ENCODE peak calls at places on chromosomes 4 and X, in four cellular contexts. Z is WTC11, O is K562, X is HepG2. K is an unnamed sample.

GRCh38 chrX:114626323-114626722 is 42.4 kb downstream of the HTR2C start:
- DNase-seq in Z (no peak), O (peak), X (peak), K (peak)

GRCh38 chrX:71151366-71151765 is 6.7 kb downstream of the NLGN3 start:
- DNase-seq in Z (no peak), O (no peak), X (no peak), K (no peak)

GRCh38 chr4:108941914-108942379 is 179.1 kb upstream of the ETNPPL start:
- DNase-seq in Z (no peak), O (no peak), X (no peak), K (peak)

GRCh38 chr4:48913346-48913745 is 6.8 kb upstream of the OCIAD2 start:
- DNase-seq in Z (no peak), O (no peak), X (no peak), K (no peak)

GRCh38 chr4:76458829-76459228 is 23.8 kb downstream of the SHROOM3 start:
- DNase-seq in Z (peak), O (no peak), X (no peak), K (peak)

GRCh38 chrX:68146054-68146453 is 287.2 kb downstream of the OPHN1 start:
- DNase-seq in Z (no peak), O (no peak), X (peak), K (peak)

GRCh38 chrX:109840585-109840984 is 107.5 kb upstream of the ACSL4 start:
- DNase-seq in Z (no peak), O (peak), X (peak), K (no peak)

GRCh38 chr4:102503301-102503746 is 2.2 kb downstream of the NFKB1 start:
- DNase-seq in Z (no peak), O (no peak), X (peak), K (no peak)

GRCh38 chrX:123610915-123611314 is 121.9 kb downstream of the THOC2 start:
- DNase-seq in Z (no peak), O (no peak), X (no peak), K (no peak)

GRCh38 chr4:112448211-112448745 is 67.7 kb downstream of the NEUROG2 start:
- DNase-seq in Z (no peak), O (no peak), X (no peak), K (peak)

GRCh38 chr4:32506067-32506466 is 1785.9 kb downstream of the PCDH7 start:
- DNase-seq in Z (no peak), O (no peak), X (no peak), K (no peak)

GRCh38 chrX:110156167-110156754 is 153.3 kb downstream of the TMEM164 start:
- DNase-seq in Z (no peak), O (no peak), X (no peak), K (no peak)

GRCh38 chr4:125958519-125958918 is 643.8 kb downstream of the FAT4 start:
- DNase-seq in Z (no peak), O (no peak), X (no peak), K (no peak)

GRCh38 chrX:11381464-11381863 is 88.3 kb downstream of the AMELX start:
- DNase-seq in Z (peak), O (peak), X (peak), K (peak)

GRCh38 chr4:82786794-82787193 is 11.8 kb downstream of the SCD5 start:
- DNase-seq in Z (no peak), O (no peak), X (no peak), K (no peak)

GRCh38 chr4:81896936-81897335 is 425.2 kb upstream of the RASGEF1B start:
- DNase-seq in Z (no peak), O (no peak), X (no peak), K (no peak)

GRCh38 chr4:60562353-60562752 is 637.8 kb upstream of the ADGRL3 start:
- DNase-seq in Z (no peak), O (no peak), X (no peak), K (no peak)

GRCh38 chr4:114087596-114088230 is 108.3 kb upstream of the ARSJ start:
- DNase-seq in Z (no peak), O (no peak), X (no peak), K (no peak)

GRCh38 chrX:107541244-107541643 is 87.1 kb upstream of the PRPS1 start:
- DNase-seq in Z (no peak), O (no peak), X (no peak), K (no peak)

GRCh38 chr4:177079327-177079726 is 230.3 kb upstream of the NEIL3 start:
- DNase-seq in Z (no peak), O (no peak), X (no peak), K (peak)

GRCh38 chrX:76159453-76159852 is 13.4 kb upstream of the PBDC1 start:
- DNase-seq in Z (no peak), O (no peak), X (no peak), K (no peak)

GRCh38 chr4:151811403-151811802 is 50.6 kb upstream of the GATB start:
- DNase-seq in Z (no peak), O (no peak), X (no peak), K (no peak)

GRCh38 chr4:54066718-54067129 is 2.3 kb upstream of the CHIC2 start:
- DNase-seq in Z (no peak), O (peak), X (no peak), K (no peak)

GRCh38 chr4:1505511-1506451 is 99.5 kb upstream of the NKX1-1 start:
- DNase-seq in Z (peak), O (no peak), X (no peak), K (no peak)

GRCh38 chr4:41257901-41258300 is 1.2 kb downstream of the UCHL1 start:
- DNase-seq in Z (no peak), O (no peak), X (no peak), K (no peak)

GRCh38 chr4:173001571-173001970 is 167.0 kb upstream of the GALNT7 start:
- DNase-seq in Z (no peak), O (no peak), X (no peak), K (no peak)

GRCh38 chr4:17236686-17237085 is 275.2 kb downstream of the QDPR start:
- DNase-seq in Z (no peak), O (no peak), X (no peak), K (no peak)

GRCh38 chrX:38649227-38649626 is 87.9 kb downstream of the TSPAN7 start:
- DNase-seq in Z (no peak), O (peak), X (no peak), K (no peak)

GRCh38 chr4:148056879-148057278 is 325.0 kb downstream of the ARHGAP10 start:
- DNase-seq in Z (peak), O (peak), X (no peak), K (peak)

GRCh38 chrX:64265265-64265664 is 34.9 kb upstream of the ASB12 start:
- DNase-seq in Z (no peak), O (no peak), X (no peak), K (no peak)

GRCh38 chr4:128528793-128529553 is 241.4 kb upstream of the PGRMC2 start:
- DNase-seq in Z (no peak), O (no peak), X (peak), K (no peak)

GRCh38 chr4:28886934-28887333 is 1833.2 kb upstream of the PCDH7 start:
- DNase-seq in Z (no peak), O (no peak), X (no peak), K (no peak)

GRCh38 chrX:41177297-41177696 is 92.1 kb downstream of the USP9X start:
- DNase-seq in Z (no peak), O (no peak), X (no peak), K (no peak)

GRCh38 chrX:41180194-41180902 is 95.1 kb downstream of the USP9X start:
- DNase-seq in Z (peak), O (peak), X (peak), K (peak)

GRCh38 chrX:41176263-41176662 is 91.0 kb downstream of the USP9X start:
- DNase-seq in Z (no peak), O (no peak), X (no peak), K (no peak)

GRCh38 chrX:41178201-41178600 is 93.0 kb downstream of the USP9X start:
- DNase-seq in Z (no peak), O (no peak), X (no peak), K (no peak)
- TF ChIP-seq ELF4 in Z (no peak), O (no peak), X (no peak), K (no peak)

GRCh38 chr4:13355036-13355910 is 128.9 kb downstream of the RAB28 start:
- DNase-seq in Z (no peak), O (no peak), X (no peak), K (no peak)
- TF ChIP-seq ELF4 in Z (no peak), O (no peak), X (no peak), K (no peak)

GRCh38 chr4:145302725-145303124 is 122.3 kb upstream of the OTUD4 start:
- DNase-seq in Z (no peak), O (no peak), X (no peak), K (no peak)

GRCh38 chr4:145301386-145302080 is 121.1 kb upstream of the OTUD4 start:
- DNase-seq in Z (no peak), O (no peak), X (no peak), K (no peak)

GRCh38 chr4:145297556-145297955 is 117.2 kb upstream of the OTUD4 start:
- DNase-seq in Z (no peak), O (no peak), X (no peak), K (no peak)

GRCh38 chr4:145299380-145300076 is 119.1 kb upstream of the OTUD4 start:
- DNase-seq in Z (no peak), O (no peak), X (peak), K (no peak)

GRCh38 chr4:145298885-145299284 is 118.5 kb upstream of the OTUD4 start:
- DNase-seq in Z (no peak), O (no peak), X (no peak), K (no peak)
- TF ChIP-seq ELF4 in Z (no peak), O (no peak), X (no peak), K (no peak)

GRCh38 chrX:45801554-45801953 is 600.9 kb upstream of the DIPK2B start:
- DNase-seq in Z (no peak), O (no peak), X (no peak), K (no peak)
- TF ChIP-seq ELF4 in Z (no peak), O (no peak), X (no peak), K (no peak)

DNA sequence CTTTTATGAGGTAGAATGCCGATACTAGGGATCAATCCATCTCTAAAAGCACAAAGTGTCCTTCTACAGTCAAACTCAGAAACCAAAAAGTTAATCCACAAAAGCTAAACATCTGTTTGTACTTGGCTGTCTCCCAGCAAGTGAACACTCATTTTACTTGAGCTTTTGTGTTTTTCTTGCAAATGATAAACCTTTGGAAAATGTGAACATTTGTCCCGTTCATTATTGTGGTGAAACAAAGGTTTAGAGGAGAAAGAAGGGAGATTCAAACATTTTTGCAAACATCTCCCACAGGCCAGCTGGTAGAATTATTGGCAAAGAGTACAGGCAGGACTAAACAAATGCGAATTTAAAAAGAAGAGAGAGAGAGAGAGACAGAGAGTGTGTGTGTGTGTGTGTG is 300.6 kb upstream of the SPANXN1 start:
- DNase-seq in Z (no peak), O (no peak), X (no peak), K (no peak)
- TF ChIP-seq ELF4 in Z (no peak), O (no peak), X (no peak), K (no peak)

GRCh38 chr4:12138478-12138877 is 709.8 kb upstream of the HS3ST1 start:
- DNase-seq in Z (no peak), O (no peak), X (no peak), K (no peak)

GRCh38 chr4:12140864-12141263 is 712.2 kb upstream of the HS3ST1 start:
- DNase-seq in Z (no peak), O (no peak), X (no peak), K (no peak)

GRCh38 chr4:12137556-12137955 is 708.9 kb upstream of the HS3ST1 start:
- DNase-seq in Z (no peak), O (no peak), X (no peak), K (no peak)
- TF ChIP-seq ELF4 in Z (no peak), O (no peak), X (no peak), K (no peak)

GRCh38 chrX:18983711-18984380 is at the start of gene PHKA2:
- DNase-seq in Z (peak), O (peak), X (peak), K (no peak)
- TF ChIP-seq ELF4 in Z (no peak), O (no peak), X (no peak), K (no peak)

GRCh38 chr4:119053245-119053644 is 82.4 kb upstream of the MYOZ2 start:
- DNase-seq in Z (no peak), O (no peak), X (no peak), K (no peak)
- TF ChIP-seq ELF4 in Z (no peak), O (no peak), X (no peak), K (no peak)